ENCODE peak calls at places on chromosome 7, in seven cellular contexts. One of them, this sample, is unnamed. For H3K36me3, the result is how much of the 10 kb centered on the place peaks cover.

GRCh38 chr7:50497968-50498367 is 47.8 kb upstream of the FIGNL1 start:
- DNase-seq in uterus: peak
- DNase-seq in HAP-1: no peak
- DNase-seq in astrocyte: no peak
- DNase-seq in sigmoid colon: peak
- DNase-seq in tibial artery: no peak
- DNase-seq in right lobe of liver: no peak
- DNase-seq in this sample: no peak

GRCh38 chr7:7265057-7265456 is 82.7 kb downstream of the C1GALT1 start:
- DNase-seq in uterus: no peak
- DNase-seq in HAP-1: no peak
- DNase-seq in astrocyte: peak
- DNase-seq in sigmoid colon: no peak
- DNase-seq in tibial artery: no peak
- DNase-seq in right lobe of liver: no peak
- DNase-seq in this sample: no peak

GRCh38 chr7:17844022-17844421 is 96.3 kb downstream of the SNX13 start:
- DNase-seq in uterus: no peak
- DNase-seq in HAP-1: no peak
- DNase-seq in astrocyte: no peak
- DNase-seq in sigmoid colon: no peak
- DNase-seq in tibial artery: no peak
- DNase-seq in right lobe of liver: no peak
- DNase-seq in this sample: no peak

GRCh38 chr7:128168667-128169210 is 72.3 kb upstream of the LEP start:
- DNase-seq in uterus: no peak
- DNase-seq in HAP-1: no peak
- DNase-seq in astrocyte: peak
- DNase-seq in sigmoid colon: no peak
- DNase-seq in tibial artery: peak
- DNase-seq in right lobe of liver: no peak
- DNase-seq in this sample: peak

GRCh38 chr7:23387583-23387982 is 82.7 kb downstream of the IGF2BP3 start:
- DNase-seq in uterus: no peak
- DNase-seq in HAP-1: no peak
- DNase-seq in astrocyte: no peak
- DNase-seq in sigmoid colon: no peak
- DNase-seq in tibial artery: no peak
- DNase-seq in right lobe of liver: no peak
- DNase-seq in this sample: no peak

GRCh38 chr7:135747366-135747765 is 1.2 kb downstream of the FAM180A start:
- DNase-seq in uterus: no peak
- DNase-seq in HAP-1: no peak
- DNase-seq in astrocyte: no peak
- DNase-seq in sigmoid colon: no peak
- DNase-seq in tibial artery: no peak
- DNase-seq in right lobe of liver: no peak
- DNase-seq in this sample: no peak

GRCh38 chr7:37945336-37945735 is 24.9 kb downstream of the EPDR1 start:
- DNase-seq in uterus: no peak
- DNase-seq in HAP-1: no peak
- DNase-seq in astrocyte: peak
- DNase-seq in sigmoid colon: no peak
- DNase-seq in tibial artery: no peak
- DNase-seq in right lobe of liver: no peak
- DNase-seq in this sample: no peak

GRCh38 chr7:116317907-116318306 is 107.6 kb downstream of the TES start:
- DNase-seq in uterus: no peak
- DNase-seq in HAP-1: no peak
- DNase-seq in astrocyte: peak
- DNase-seq in sigmoid colon: no peak
- DNase-seq in tibial artery: no peak
- DNase-seq in right lobe of liver: no peak
- DNase-seq in this sample: no peak

GRCh38 chr7:135710417-135711138 is 17.4 kb downstream of the SLC13A4 start:
- DNase-seq in uterus: no peak
- DNase-seq in HAP-1: no peak
- DNase-seq in astrocyte: no peak
- DNase-seq in sigmoid colon: no peak
- DNase-seq in tibial artery: no peak
- DNase-seq in right lobe of liver: no peak
- DNase-seq in this sample: peak

GRCh38 chr7:133491846-133492652 is 239.2 kb downstream of the EXOC4 start:
- DNase-seq in uterus: no peak
- DNase-seq in HAP-1: no peak
- DNase-seq in astrocyte: peak
- DNase-seq in sigmoid colon: no peak
- DNase-seq in tibial artery: no peak
- DNase-seq in right lobe of liver: no peak
- DNase-seq in this sample: no peak

GRCh38 chr7:27343804-27344203 is 101.2 kb downstream of the EVX1 start:
- DNase-seq in uterus: no peak
- DNase-seq in HAP-1: no peak
- DNase-seq in astrocyte: no peak
- DNase-seq in sigmoid colon: no peak
- DNase-seq in tibial artery: no peak
- DNase-seq in right lobe of liver: no peak
- DNase-seq in this sample: no peak

GRCh38 chr7:112635742-112636141 is 154.5 kb downstream of the TMEM168 start:
- DNase-seq in uterus: no peak
- DNase-seq in HAP-1: no peak
- DNase-seq in astrocyte: no peak
- DNase-seq in sigmoid colon: no peak
- DNase-seq in tibial artery: no peak
- DNase-seq in right lobe of liver: no peak
- DNase-seq in this sample: no peak

GRCh38 chr7:8423057-8423456 is 10.4 kb upstream of the NXPH1 start:
- DNase-seq in uterus: no peak
- DNase-seq in HAP-1: no peak
- DNase-seq in astrocyte: no peak
- DNase-seq in sigmoid colon: no peak
- DNase-seq in tibial artery: no peak
- DNase-seq in right lobe of liver: no peak
- DNase-seq in this sample: no peak

GRCh38 chr7:121576148-121576921 is 180.2 kb upstream of the FAM3C start:
- DNase-seq in uterus: no peak
- DNase-seq in HAP-1: no peak
- DNase-seq in astrocyte: no peak
- DNase-seq in sigmoid colon: no peak
- DNase-seq in tibial artery: no peak
- DNase-seq in right lobe of liver: no peak
- DNase-seq in this sample: no peak

GRCh38 chr7:122485841-122486240 is 181.3 kb upstream of the FEZF1 start:
- DNase-seq in uterus: no peak
- DNase-seq in HAP-1: no peak
- DNase-seq in astrocyte: peak
- DNase-seq in sigmoid colon: no peak
- DNase-seq in tibial artery: no peak
- DNase-seq in right lobe of liver: no peak
- DNase-seq in this sample: no peak

GRCh38 chr7:142153400-142153799 is 41.9 kb downstream of the MGAM2 start:
- DNase-seq in uterus: no peak
- DNase-seq in HAP-1: no peak
- DNase-seq in astrocyte: no peak
- DNase-seq in sigmoid colon: no peak
- DNase-seq in tibial artery: no peak
- DNase-seq in right lobe of liver: no peak
- DNase-seq in this sample: no peak

GRCh38 chr7:5704534-5704922 is 76.9 kb downstream of the RNF216 start:
- DNase-seq in uterus: peak
- DNase-seq in HAP-1: peak
- DNase-seq in astrocyte: no peak
- DNase-seq in sigmoid colon: peak
- DNase-seq in tibial artery: peak
- DNase-seq in right lobe of liver: peak
- DNase-seq in this sample: peak
- H3K36me3 ChIP-seq in uterus: under half
- H3K36me3 ChIP-seq in HAP-1: under half
- H3K36me3 ChIP-seq in astrocyte: under half
- H3K36me3 ChIP-seq in sigmoid colon: under half
- H3K36me3 ChIP-seq in tibial artery: under half
- H3K36me3 ChIP-seq in right lobe of liver: under half
- H3K36me3 ChIP-seq in this sample: under half

DNA sequence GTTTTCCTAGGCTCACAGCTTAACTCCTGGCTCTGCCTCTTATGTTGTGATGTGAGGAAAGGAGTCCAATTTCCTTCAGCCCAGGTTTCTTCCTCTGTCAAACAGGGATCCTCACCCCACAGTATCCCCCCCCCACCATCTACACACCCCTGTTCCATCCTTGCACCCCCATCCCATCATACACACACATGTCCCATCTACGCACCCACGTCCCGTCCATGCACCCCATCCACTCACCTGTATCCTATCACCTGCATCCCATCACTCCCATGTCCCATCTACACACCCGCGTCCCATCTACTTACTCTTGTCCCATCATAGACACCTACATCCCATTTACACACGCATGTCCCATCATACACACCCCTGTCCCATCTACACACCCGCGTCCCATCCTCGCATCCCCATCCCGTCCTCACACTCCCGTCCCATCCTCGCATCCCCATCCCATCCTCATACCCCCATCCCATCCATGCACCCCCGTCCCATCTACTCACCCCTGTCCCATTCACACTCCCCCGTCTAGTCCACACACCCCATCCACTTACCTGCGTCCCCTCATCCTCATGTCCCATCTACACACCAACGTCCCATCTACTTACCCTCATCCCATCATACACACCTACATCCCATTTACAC is 117.3 kb downstream of the TRRAP start:
- DNase-seq in uterus: no peak
- DNase-seq in HAP-1: no peak
- DNase-seq in astrocyte: no peak
- DNase-seq in sigmoid colon: no peak
- DNase-seq in tibial artery: no peak
- DNase-seq in right lobe of liver: no peak
- DNase-seq in this sample: no peak
- H3K36me3 ChIP-seq in uterus: under half
- H3K36me3 ChIP-seq in HAP-1: half or more
- H3K36me3 ChIP-seq in astrocyte: half or more
- H3K36me3 ChIP-seq in sigmoid colon: under half
- H3K36me3 ChIP-seq in tibial artery: under half
- H3K36me3 ChIP-seq in right lobe of liver: under half
- H3K36me3 ChIP-seq in this sample: under half

GRCh38 chr7:97868314-97868713 is 3.9 kb downstream of the ASNS start:
- DNase-seq in uterus: no peak
- DNase-seq in HAP-1: no peak
- DNase-seq in astrocyte: no peak
- DNase-seq in sigmoid colon: no peak
- DNase-seq in tibial artery: no peak
- DNase-seq in right lobe of liver: no peak
- DNase-seq in this sample: no peak

GRCh38 chr7:97868788-97869187 is 3.4 kb downstream of the ASNS start:
- DNase-seq in uterus: no peak
- DNase-seq in HAP-1: no peak
- DNase-seq in astrocyte: no peak
- DNase-seq in sigmoid colon: no peak
- DNase-seq in tibial artery: no peak
- DNase-seq in right lobe of liver: no peak
- DNase-seq in this sample: no peak

GRCh38 chr7:97859606-97860204 is 12.5 kb downstream of the ASNS start:
- DNase-seq in uterus: no peak
- DNase-seq in HAP-1: no peak
- DNase-seq in astrocyte: no peak
- DNase-seq in sigmoid colon: no peak
- DNase-seq in tibial artery: no peak
- DNase-seq in right lobe of liver: no peak
- DNase-seq in this sample: no peak

DNA sequence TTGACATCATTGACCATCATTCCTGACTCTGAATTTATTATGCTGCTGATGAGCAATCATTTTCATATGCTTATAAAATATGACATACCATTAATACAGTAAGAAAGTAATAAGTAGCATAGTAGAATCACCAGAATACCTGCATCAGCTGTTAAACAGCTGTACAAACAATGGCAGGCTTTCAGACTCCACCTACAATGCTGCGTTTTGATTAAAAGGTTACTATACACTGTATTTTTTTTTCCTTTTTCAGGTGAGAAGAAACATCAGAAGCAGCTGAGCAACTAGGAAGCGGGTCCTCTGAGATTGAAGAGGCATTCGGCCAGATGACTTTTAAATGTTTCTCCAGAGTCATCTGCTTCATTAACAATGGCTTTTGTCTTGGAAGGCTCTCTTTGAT is 7.1 kb downstream of the ASNS start:
- DNase-seq in uterus: no peak
- DNase-seq in HAP-1: no peak
- DNase-seq in astrocyte: no peak
- DNase-seq in sigmoid colon: no peak
- DNase-seq in tibial artery: no peak
- DNase-seq in right lobe of liver: no peak
- DNase-seq in this sample: no peak
- H3K36me3 ChIP-seq in uterus: under half
- H3K36me3 ChIP-seq in HAP-1: half or more
- H3K36me3 ChIP-seq in astrocyte: under half
- H3K36me3 ChIP-seq in sigmoid colon: under half
- H3K36me3 ChIP-seq in tibial artery: under half
- H3K36me3 ChIP-seq in right lobe of liver: under half
- H3K36me3 ChIP-seq in this sample: under half

GRCh38 chr7:74105992-74106391 is 22.4 kb downstream of the LIMK1 start:
- DNase-seq in uterus: no peak
- DNase-seq in HAP-1: no peak
- DNase-seq in astrocyte: no peak
- DNase-seq in sigmoid colon: no peak
- DNase-seq in tibial artery: no peak
- DNase-seq in right lobe of liver: no peak
- DNase-seq in this sample: peak
- H3K36me3 ChIP-seq in uterus: under half
- H3K36me3 ChIP-seq in HAP-1: half or more
- H3K36me3 ChIP-seq in astrocyte: under half
- H3K36me3 ChIP-seq in sigmoid colon: half or more
- H3K36me3 ChIP-seq in tibial artery: under half
- H3K36me3 ChIP-seq in right lobe of liver: under half
- H3K36me3 ChIP-seq in this sample: under half

This sample was measured in H7.